ENCODE peak calls at places on chromosomes 12 and 14, in six cellular contexts. L is GM23338, W is HepG2, D is H1, F is GM12878, K is K562. X is an unnamed sample.

GRCh38 chr12:50595667-50596066 is 90.9 kb downstream of the DIP2B start:
- DNase-seq in L (no peak), W (no peak), D (no peak), F (no peak), K (no peak), X (no peak)

GRCh38 chr12:51441583-51441982 is 17.0 kb downstream of the SLC4A8 start:
- DNase-seq in L (no peak), W (no peak), D (no peak), F (no peak), K (no peak), X (no peak)

GRCh38 chr14:86003998-86004397 is 474.1 kb downstream of the FLRT2 start:
- DNase-seq in L (no peak), W (peak), D (no peak), F (no peak), K (no peak), X (no peak)

GRCh38 chr14:60252630-60253029 is 3.6 kb downstream of the PPM1A start:
- DNase-seq in L (no peak), W (no peak), D (no peak), F (no peak), K (no peak), X (no peak)

GRCh38 chr12:6368906-6369525 is 6.3 kb downstream of the SCNN1A start:
- DNase-seq in L (no peak), W (no peak), D (no peak), F (no peak), K (no peak), X (no peak)

GRCh38 chr12:124993568-124994434 is at the start of gene BRI3BP:
- DNase-seq in L (peak), W (peak), D (no peak), F (no peak), K (peak), X (peak)

GRCh38 chr12:115213538-115213961 is 529.6 kb upstream of the TBX3 start:
- DNase-seq in L (peak), W (no peak), D (no peak), F (no peak), K (no peak), X (peak)

GRCh38 chr12:104722541-104723534 is 235.3 kb downstream of the SLC41A2 start:
- DNase-seq in L (peak), W (no peak), D (no peak), F (no peak), K (no peak), X (no peak)

GRCh38 chr12:119949145-119949544 is 39.9 kb upstream of the BICDL1 start:
- DNase-seq in L (no peak), W (no peak), D (no peak), F (no peak), K (no peak), X (no peak)

GRCh38 chr12:54936736-54937135 is 47.8 kb downstream of the TESPA1 start:
- DNase-seq in L (no peak), W (no peak), D (no peak), F (no peak), K (no peak), X (no peak)

DNA sequence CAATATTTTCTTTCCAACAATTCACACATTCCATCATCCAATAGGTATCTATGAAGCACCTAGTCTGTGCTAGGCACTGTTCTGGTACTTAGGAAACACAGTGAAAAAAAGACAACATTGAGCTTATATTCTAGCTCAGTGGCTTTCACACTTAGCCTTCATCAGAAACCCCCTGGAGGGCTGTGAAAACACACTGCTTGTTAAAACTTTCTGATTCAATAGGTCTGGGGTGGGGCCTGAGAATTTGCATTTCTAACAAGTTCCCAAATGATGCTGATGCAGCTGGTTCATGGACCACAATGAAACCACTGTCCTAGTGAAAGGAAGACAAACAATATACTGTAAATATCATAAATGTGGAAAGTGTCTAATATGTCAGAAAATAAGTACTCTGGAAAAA is 5.9 kb downstream of the VTI1B start:
- DNase-seq in L (no peak), W (no peak), D (no peak), F (peak), K (no peak), X (no peak)
- TF ChIP-seq CREB1 in L (no peak), W (no peak), D (no peak), F (no peak), K (no peak), X (no peak)

DNA sequence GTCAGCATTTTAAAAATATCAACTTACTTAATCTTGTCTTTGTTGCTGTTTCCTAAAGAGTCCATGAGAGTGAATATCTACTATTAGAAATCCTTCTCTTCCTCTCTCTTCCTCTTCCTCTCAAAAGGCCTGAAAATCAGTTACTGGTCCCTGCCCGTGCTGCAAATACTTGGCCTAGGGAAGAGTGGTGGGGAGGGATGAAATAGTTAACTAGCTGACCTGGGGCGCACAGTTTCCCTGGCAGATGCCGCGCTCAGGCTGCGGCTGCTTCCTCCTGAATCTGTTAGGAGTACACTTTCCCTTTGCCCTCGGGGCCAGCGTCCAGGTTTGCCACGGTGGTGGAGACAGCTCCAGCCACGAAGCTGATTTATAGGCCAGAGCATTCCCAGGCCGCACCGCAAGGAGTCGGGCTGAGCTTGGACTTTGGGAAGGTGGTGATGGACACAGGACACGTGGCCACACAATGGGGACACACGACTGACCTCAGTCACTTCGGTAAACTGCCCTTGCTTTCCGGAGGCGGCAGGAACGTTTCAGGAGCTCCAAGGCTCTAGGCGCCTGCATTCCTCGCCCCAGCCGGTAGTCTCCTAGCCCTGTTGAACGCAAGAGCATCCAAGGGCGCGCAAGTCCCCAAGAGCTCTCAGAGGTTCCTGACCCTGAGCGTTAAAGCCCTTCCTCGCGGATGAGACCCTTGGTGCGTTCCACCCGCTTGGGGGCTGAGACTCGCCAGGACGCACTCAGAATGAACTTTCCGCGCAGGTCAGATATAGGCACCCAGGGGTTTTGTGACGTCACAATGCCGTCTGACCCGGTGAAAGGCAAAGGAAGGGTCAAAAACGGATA is 7.1 kb upstream of the ASCL1 start:
- DNase-seq in L (peak), W (peak), D (no peak), F (no peak), K (no peak), X (peak)
- TF ChIP-seq CTCF in L (peak), W (peak), D (peak), F (no peak), K (no peak), X (no peak)

GRCh38 chr12:2214411-2214810 is 161.6 kb downstream of the CACNA1C start:
- DNase-seq in L (no peak), W (no peak), D (no peak), F (no peak), K (no peak), X (no peak)

GRCh38 chr12:2211119-2211518 is 158.3 kb downstream of the CACNA1C start:
- DNase-seq in L (no peak), W (no peak), D (no peak), F (no peak), K (no peak), X (no peak)

GRCh38 chr12:2212971-2213869 is 160.4 kb downstream of the CACNA1C start:
- DNase-seq in L (peak), W (no peak), D (no peak), F (no peak), K (no peak), X (no peak)

GRCh38 chr12:2215709-2216560 is 163.1 kb downstream of the CACNA1C start:
- DNase-seq in L (no peak), W (no peak), D (no peak), F (no peak), K (no peak), X (no peak)

DNA sequence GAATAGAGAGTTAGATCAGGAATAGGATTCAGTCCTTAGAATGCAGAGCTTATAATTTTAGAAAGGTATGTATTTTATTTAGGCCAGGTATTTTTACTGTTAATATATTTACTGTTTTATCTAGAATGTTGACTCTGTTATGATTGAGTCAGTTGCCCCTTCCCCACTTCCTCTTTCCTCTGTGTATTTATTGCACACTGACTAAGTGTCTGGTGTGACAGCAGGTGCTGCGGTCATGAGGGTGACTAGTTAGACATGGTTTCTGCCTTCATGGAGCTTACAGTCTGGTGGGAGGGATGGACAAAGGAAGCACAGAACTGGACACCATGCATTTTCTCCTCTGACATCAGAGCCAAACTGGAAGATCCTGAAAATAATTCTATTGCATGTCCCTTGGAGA is 159.8 kb downstream of the CACNA1C start:
- DNase-seq in L (no peak), W (no peak), D (no peak), F (no peak), K (no peak), X (no peak)
- TF ChIP-seq CREB1 in L (no peak), W (no peak), D (no peak), F (no peak), K (no peak), X (no peak)

GRCh38 chr14:54771411-54772027 is 131.1 kb downstream of the GCH1 start:
- DNase-seq in L (no peak), W (no peak), D (no peak), F (no peak), K (peak), X (no peak)

GRCh38 chr14:54772451-54772881 is 130.2 kb downstream of the GCH1 start:
- DNase-seq in L (no peak), W (no peak), D (no peak), F (no peak), K (no peak), X (no peak)

GRCh38 chr14:54774824-54775223 is 127.8 kb downstream of the GCH1 start:
- DNase-seq in L (no peak), W (no peak), D (no peak), F (no peak), K (no peak), X (no peak)

GRCh38 chr14:54775486-54776100 is 127.0 kb downstream of the GCH1 start:
- DNase-seq in L (no peak), W (no peak), D (no peak), F (no peak), K (no peak), X (no peak)

DNA sequence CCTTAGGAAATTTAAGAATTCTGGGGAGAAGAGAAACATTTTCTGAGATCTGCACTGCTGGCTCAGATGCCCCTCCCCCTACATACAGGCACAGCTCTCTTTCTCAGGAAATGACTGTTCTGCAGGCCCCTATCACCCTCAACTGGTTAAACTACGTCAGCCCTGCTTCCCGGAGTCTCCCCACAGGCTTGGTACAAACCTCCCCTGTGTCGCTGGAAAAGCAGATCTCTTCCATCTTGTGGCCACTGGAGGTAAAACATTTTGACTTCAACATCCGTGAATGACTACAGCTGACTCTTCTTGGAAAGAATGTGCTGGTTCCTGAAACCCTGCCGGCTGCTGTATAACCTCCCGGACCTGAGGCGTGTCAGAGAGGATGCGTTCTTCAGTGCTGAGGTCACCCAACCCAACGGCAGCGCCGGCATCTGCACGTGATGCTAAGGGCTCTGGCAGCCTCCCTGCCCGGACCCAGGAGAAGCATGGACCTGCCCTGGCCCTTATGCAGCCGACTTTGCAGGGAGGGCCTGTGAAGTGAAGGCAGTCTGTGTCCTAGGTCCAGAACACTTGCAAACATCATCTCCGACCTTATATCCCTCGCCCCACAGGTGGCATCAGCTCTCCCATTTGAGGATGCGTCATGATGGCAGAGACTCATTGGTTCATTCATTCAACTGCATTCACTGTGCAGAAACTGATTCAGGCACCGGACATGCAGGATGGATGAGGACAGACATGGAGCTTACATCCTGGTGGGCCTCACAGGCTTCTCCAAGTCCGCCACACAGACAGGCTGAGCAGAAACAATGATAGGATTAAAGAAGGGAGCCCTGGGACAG is 129.2 kb downstream of the GCH1 start:
- DNase-seq in L (peak), W (peak), D (peak), F (peak), K (peak), X (peak)
- TF ChIP-seq CTCF in L (peak), W (peak), D (peak), F (peak), K (peak), X (peak)

GRCh38 chr12:122421815-122422737 is at the start of gene CLIP1:
- DNase-seq in L (peak), W (peak), D (no peak), F (no peak), K (peak), X (peak)
- TF ChIP-seq CREB1 in L (no peak), W (no peak), D (no peak), F (no peak), K (no peak), X (no peak)

DNA sequence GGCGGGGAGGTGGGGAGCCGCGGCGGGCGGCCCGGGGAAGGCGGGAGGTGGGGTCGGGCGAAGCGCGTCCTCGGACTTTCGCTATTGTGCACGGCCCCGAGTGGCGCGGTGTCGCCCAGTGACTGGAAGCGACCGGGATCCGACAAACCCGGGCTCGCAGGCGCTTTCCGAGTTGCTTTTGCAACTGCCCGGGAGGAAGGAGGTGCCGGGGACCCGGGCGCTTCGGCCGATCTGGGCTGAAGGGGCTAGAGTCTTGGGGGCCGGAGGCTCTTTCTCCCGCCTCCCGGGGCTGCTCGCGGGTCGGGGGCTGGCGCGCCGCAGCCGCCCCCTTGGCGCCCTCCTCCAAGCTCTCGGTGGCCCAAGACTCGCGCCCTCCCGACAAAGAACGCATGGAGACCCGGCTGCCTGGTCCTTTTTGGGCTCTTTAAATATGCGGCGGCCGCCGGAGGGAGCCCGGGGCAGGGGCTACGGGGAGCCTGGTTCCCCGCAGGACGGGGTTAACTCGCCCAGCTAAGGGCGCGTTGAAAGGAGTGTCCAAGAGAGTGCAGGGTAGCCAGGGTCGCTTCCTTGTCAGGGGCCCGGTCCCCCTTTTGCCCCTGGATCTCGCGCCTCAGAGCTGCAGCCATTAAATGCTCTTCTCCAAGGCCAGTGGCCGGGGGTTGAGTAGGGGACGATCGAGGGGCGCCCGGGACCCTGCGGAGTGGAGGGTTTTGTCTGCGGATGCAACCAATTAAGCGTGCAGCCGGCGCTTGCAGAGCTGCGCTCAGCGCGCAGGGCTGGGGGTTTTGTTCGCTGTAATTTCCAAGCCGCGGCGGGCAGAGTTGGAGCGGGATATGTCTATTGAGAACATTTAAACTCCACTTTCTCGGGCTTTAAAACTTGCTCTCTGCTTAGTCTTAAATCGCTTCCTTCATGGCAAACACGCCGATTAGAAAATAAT is 1.6 kb downstream of the HMGA2 start:
- DNase-seq in L (peak), W (no peak), D (no peak), F (no peak), K (no peak), X (peak)
- TF ChIP-seq CTCF in L (no peak), W (no peak), D (no peak), F (no peak), K (no peak), X (no peak)

GRCh38 chr14:104171948-104172347 is 33.6 kb downstream of the KIF26A start:
- DNase-seq in L (no peak), W (no peak), D (no peak), F (no peak), K (no peak), X (no peak)

GRCh38 chr14:104172349-104172748 is 34.0 kb downstream of the KIF26A start:
- DNase-seq in L (no peak), W (no peak), D (no peak), F (no peak), K (no peak), X (no peak)

GRCh38 chr14:104172880-104173279 is 34.5 kb downstream of the KIF26A start:
- DNase-seq in L (no peak), W (no peak), D (no peak), F (no peak), K (no peak), X (no peak)

GRCh38 chr14:104169765-104170113 is 31.4 kb downstream of the KIF26A start:
- DNase-seq in L (no peak), W (no peak), D (no peak), F (no peak), K (no peak), X (no peak)

DNA sequence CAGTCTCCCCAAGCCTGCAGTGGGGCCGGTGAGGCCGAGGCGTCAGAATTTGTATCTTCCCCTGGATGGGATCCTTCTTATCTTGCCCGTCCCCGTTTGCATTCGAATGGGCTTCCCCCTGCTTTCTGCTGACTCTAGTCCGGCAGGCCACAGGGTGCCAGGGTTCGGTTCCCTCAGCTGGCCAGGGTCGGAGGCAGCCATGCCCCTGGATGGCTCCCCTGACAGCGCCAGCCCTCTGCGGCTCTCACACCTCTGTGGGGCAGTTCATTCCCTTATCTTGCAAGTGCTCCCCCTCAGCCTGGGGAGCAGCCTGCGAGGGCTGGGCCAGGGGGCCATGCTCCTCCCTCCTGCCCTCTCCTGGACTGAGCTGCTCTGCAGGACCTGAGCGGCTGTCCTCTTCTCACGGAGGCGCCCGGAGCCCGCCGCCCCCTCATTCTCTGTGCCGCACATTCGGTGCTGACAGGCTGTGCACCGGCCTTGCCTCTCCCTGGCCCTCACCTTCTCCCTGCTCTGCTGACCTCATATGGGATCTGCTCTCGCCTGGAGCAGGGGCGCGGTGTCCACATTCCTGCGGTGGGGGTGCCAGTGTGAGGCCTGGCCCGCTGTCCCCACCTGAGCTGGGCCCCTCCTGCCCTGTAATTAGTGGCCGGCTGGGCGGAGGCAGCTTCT is 32.8 kb downstream of the KIF26A start:
- DNase-seq in L (peak), W (no peak), D (peak), F (no peak), K (peak), X (peak)
- TF ChIP-seq CREB1 in L (peak), W (no peak), D (no peak), F (no peak), K (no peak), X (no peak)

GRCh38 chr14:106803379-106803778 is 1277.0 kb downstream of the TMEM121 start:
- DNase-seq in L (no peak), W (no peak), D (no peak), F (no peak), K (no peak), X (no peak)

GRCh38 chr14:106807493-106807892 is 1281.1 kb downstream of the TMEM121 start:
- DNase-seq in L (no peak), W (no peak), D (no peak), F (no peak), K (no peak), X (no peak)

GRCh38 chr14:106808458-106808857 is 1282.1 kb downstream of the TMEM121 start:
- DNase-seq in L (no peak), W (no peak), D (no peak), F (no peak), K (no peak), X (no peak)

GRCh38 chr14:106802413-106803364 is 1276.3 kb downstream of the TMEM121 start:
- DNase-seq in L (no peak), W (peak), D (no peak), F (no peak), K (no peak), X (no peak)
- TF ChIP-seq CTCF in L (no peak), W (peak), D (no peak), F (peak), K (no peak), X (no peak)

GRCh38 chr14:37973031-37973908 is 234.4 kb upstream of the SSTR1 start:
- DNase-seq in L (no peak), W (peak), D (no peak), F (no peak), K (no peak), X (no peak)

GRCh38 chr14:37974421-37974820 is 233.3 kb upstream of the SSTR1 start:
- DNase-seq in L (no peak), W (no peak), D (no peak), F (no peak), K (no peak), X (no peak)

GRCh38 chr14:37969511-37969979 is 238.2 kb upstream of the SSTR1 start:
- DNase-seq in L (no peak), W (no peak), D (no peak), F (no peak), K (no peak), X (no peak)

GRCh38 chr14:37970696-37971095 is 237.0 kb upstream of the SSTR1 start:
- DNase-seq in L (no peak), W (no peak), D (no peak), F (no peak), K (no peak), X (no peak)

GRCh38 chr14:37968664-37969225 is 239.0 kb upstream of the SSTR1 start:
- DNase-seq in L (no peak), W (no peak), D (no peak), F (no peak), K (no peak), X (no peak)
- TF ChIP-seq CREB1 in L (no peak), W (no peak), D (no peak), F (no peak), K (no peak), X (no peak)

X was measured in WTC11.